ENCODE peak calls at places on chromosome X, in five cellular contexts. W is stimulated activated naive CD8-positive, alpha-beta T cell treated with anti-CD3 and anti-CD28 coated beads, Interleukin-15, amount 100 ng/mL, for 72 hours; K is effector memory CD8-positive, alpha-beta T cell; T is activated CD4-positive, CD25-positive, alpha-beta regulatory T cell treated with anti-CD3 and anti-CD28 coated beads, Interleukin-2, amount 50 U/mL, for 24 hours; V is upper lobe of right lung. O is an unnamed sample.

GRCh38 chrX:38811515-38812239 is 10.4 kb downstream of the MID1IP1 start:
- ATAC-seq in W (peak; percentile 89), K (peak; percentile 86), T (peak; percentile 80), V (no peak), O (peak; percentile 83)

GRCh38 chrX:53768451-53769246 is 82.1 kb upstream of the HUWE1 start:
- ATAC-seq in W (peak; percentile 79), K (no peak), T (peak; percentile 62), V (no peak), O (peak; percentile 87)

GRCh38 chrX:1075156-1075555 is 137.3 kb downstream of the CRLF2 start:
- ATAC-seq in W (no peak), K (no peak), T (no peak), V (no peak), O (no peak)

GRCh38 chrX:57406149-57406548 is 119.6 kb downstream of the FAAH2 start:
- ATAC-seq in W (no peak), K (no peak), T (no peak), V (no peak), O (no peak)

GRCh38 chrX:121150217-121150616 is 102.8 kb downstream of the GLUD2 start:
- ATAC-seq in W (no peak), K (no peak), T (no peak), V (no peak), O (no peak)

GRCh38 chrX:9355739-9356138 is 109.1 kb upstream of the TBL1X start:
- ATAC-seq in W (peak; percentile 41), K (peak; percentile 52), T (peak; percentile 21), V (no peak), O (peak; percentile 34)

GRCh38 chrX:152817082-152817744 is 13.3 kb downstream of the CETN2 start:
- ATAC-seq in W (no peak), K (no peak), T (no peak), V (no peak), O (no peak)

GRCh38 chrX:43880439-43880838 is 1.8 kb downstream of the MAOB start:
- ATAC-seq in W (no peak), K (no peak), T (no peak), V (no peak), O (no peak)

GRCh38 chrX:72105436-72105835 is 26.3 kb downstream of the RTL5 start:
- ATAC-seq in W (peak; percentile 83), K (peak; percentile 72), T (peak; percentile 46), V (peak; percentile 21), O (peak; percentile 65)

GRCh38 chrX:12988797-12989196 is 13.9 kb downstream of the TMSB4X start:
- ATAC-seq in W (no peak), K (no peak), T (no peak), V (peak; percentile 94), O (no peak)

GRCh38 chrX:1453390-1453783 is 678 bp upstream of the ASMTL start:
- ATAC-seq in W (peak; percentile 56), K (peak; percentile 56), T (peak; percentile 54), V (peak; percentile 8), O (peak; percentile 20)

GRCh38 chrX:20547649-20548051 is 280.9 kb upstream of the RPS6KA3 start:
- ATAC-seq in W (peak; percentile 59), K (no peak), T (no peak), V (no peak), O (peak; percentile 31)

GRCh38 chrX:150038356-150038755 is 100.1 kb upstream of the EOLA2 start:
- ATAC-seq in W (no peak), K (no peak), T (no peak), V (no peak), O (no peak)

GRCh38 chrX:22095306-22095705 is 63.2 kb downstream of the PHEX start:
- ATAC-seq in W (no peak), K (no peak), T (no peak), V (peak; percentile 50), O (no peak)

GRCh38 chrX:15269120-15269519 is 763 bp downstream of the ASB9 start:
- ATAC-seq in W (no peak), K (no peak), T (no peak), V (no peak), O (no peak)

GRCh38 chrX:2735270-2735669 is 16.6 kb upstream of the XG start:
- ATAC-seq in W (no peak), K (no peak), T (no peak), V (no peak), O (no peak)

GRCh38 chrX:139882299-139882698 is 50.6 kb downstream of the ATP11C start:
- ATAC-seq in W (no peak), K (no peak), T (no peak), V (no peak), O (no peak)

GRCh38 chrX:46328133-46328532 is 217.1 kb downstream of the ZNF674 start:
- ATAC-seq in W (no peak), K (no peak), T (no peak), V (no peak), O (no peak)

GRCh38 chrX:148135738-148136137 is 154.6 kb downstream of the FMR1NB start:
- ATAC-seq in W (no peak), K (no peak), T (no peak), V (no peak), O (no peak)

GRCh38 chrX:120752431-120753128 is 122.7 kb upstream of the C1GALT1C1 start:
- ATAC-seq in W (no peak), K (no peak), T (no peak), V (no peak), O (no peak)

GRCh38 chrX:49761481-49761880 is 65.7 kb upstream of the PAGE1 start:
- ATAC-seq in W (no peak), K (no peak), T (no peak), V (no peak), O (no peak)

GRCh38 chrX:115058276-115058675 is 40.9 kb upstream of the IL13RA2 start:
- ATAC-seq in W (no peak), K (no peak), T (no peak), V (peak; percentile 43), O (no peak)

GRCh38 chrX:118736394-118737010 is 9.1 kb downstream of the IL13RA1 start:
- ATAC-seq in W (peak; percentile 43), K (no peak), T (no peak), V (no peak), O (no peak)

GRCh38 chrX:44974462-44974861 is 101.5 kb downstream of the KDM6A start:
- ATAC-seq in W (no peak), K (no peak), T (peak; percentile 51), V (no peak), O (peak; percentile 74)

GRCh38 chrX:118745570-118745969 is 18.2 kb downstream of the IL13RA1 start:
- ATAC-seq in W (no peak), K (no peak), T (no peak), V (no peak), O (no peak)

GRCh38 chrX:65690057-65690855 is 22.8 kb downstream of the MSN start:
- ATAC-seq in W (no peak), K (peak; percentile 12), T (no peak), V (peak; percentile 63), O (no peak)

GRCh38 chrX:131861088-131861787 is 161.9 kb upstream of the STK26 start:
- ATAC-seq in W (no peak), K (no peak), T (no peak), V (no peak), O (no peak)